ENCODE peak calls at places on chromosomes 13 and 19, in seven cellular contexts. U is activated CD8-positive, alpha-beta memory T cell treated with anti-CD3 and anti-CD28 coated beads, Interleukin-2, amount 10 ng/mL, durations not matched to agents 7 days and 5 days; K is AG09319; S is WTC11; E is nephron progenitor cell; N is non-pigmented ciliary epithelial cell; V is naive thymus-derived CD8-positive, alpha-beta T cell. A is an unnamed sample.

GRCh38 chr13:37134411-37135041 is 29.1 kb upstream of the CSNK1A1L start:
- DNase-seq in S (no peak), E (peak), V (no peak), N (peak), K (no peak), U (no peak), A (peak)

GRCh38 chr13:58655086-58655485 is 1023.5 kb downstream of the PCDH17 start:
- DNase-seq in U (no peak), N (no peak), K (no peak), V (no peak), E (no peak), S (no peak), A (no peak)

GRCh38 chr13:103634066-103634465 is 567.8 kb upstream of the SLC10A2 start:
- DNase-seq in U (no peak), E (no peak), N (no peak), K (no peak), V (no peak), S (no peak), A (no peak)

GRCh38 chr13:50916701-50917184 is 7.2 kb downstream of the RNASEH2B start:
- DNase-seq in K (no peak), U (no peak), E (no peak), N (no peak), S (no peak), V (no peak), A (no peak)

GRCh38 chr13:53683146-53683545 is 654.5 kb downstream of the OLFM4 start:
- DNase-seq in K (no peak), S (no peak), E (no peak), N (no peak), V (no peak), U (no peak), A (no peak)

GRCh38 chr19:47729468-47729798 is 15.9 kb upstream of the NOP53 start:
- DNase-seq in U (no peak), V (no peak), S (peak), E (no peak), K (peak), N (peak), A (peak)

GRCh38 chr19:15195987-15196682 is 4.7 kb downstream of the NOTCH3 start:
- DNase-seq in K (no peak), E (peak), S (peak), U (no peak), V (no peak), N (no peak), A (peak)

GRCh38 chr13:32261567-32261966 is 53.6 kb downstream of the ZAR1L start:
- DNase-seq in U (no peak), S (no peak), E (no peak), K (no peak), V (no peak), N (peak), A (peak)

GRCh38 chr13:75739244-75739868 is 103.2 kb downstream of the LMO7 start:
- DNase-seq in K (no peak), S (no peak), U (no peak), N (no peak), V (no peak), E (no peak), A (peak)

GRCh38 chr13:49253997-49254396 is 6.3 kb downstream of the CDADC1 start:
- DNase-seq in K (no peak), S (no peak), V (no peak), U (no peak), E (no peak), N (no peak), A (no peak)

GRCh38 chr13:48234652-48235099 is 1.7 kb downstream of the ITM2B start:
- DNase-seq in S (no peak), E (no peak), N (no peak), K (no peak), V (no peak), U (no peak), A (no peak)

GRCh38 chr13:27466513-27466912 is 16.1 kb upstream of the MTIF3 start:
- DNase-seq in N (no peak), U (no peak), K (no peak), V (no peak), S (no peak), E (no peak), A (no peak)

GRCh38 chr19:8585894-8586750 is 8.9 kb upstream of the MYO1F start:
- DNase-seq in U (peak), K (no peak), S (peak), E (peak), N (no peak), V (no peak), A (no peak)

GRCh38 chr13:100203696-100204367 is 114.9 kb downstream of the PCCA start:
- DNase-seq in V (no peak), K (no peak), N (peak), E (no peak), S (no peak), U (peak), A (peak)

GRCh38 chr13:85367887-85368286 is 431.3 kb downstream of the SLITRK6 start:
- DNase-seq in V (no peak), U (no peak), E (no peak), N (peak), S (no peak), K (no peak), A (peak)

GRCh38 chr13:64471916-64472315 is 2758.2 kb downstream of the PCDH9 start:
- DNase-seq in V (no peak), N (no peak), U (no peak), S (no peak), E (no peak), K (no peak), A (peak)

GRCh38 chr19:54429176-54429495 is 13.9 kb downstream of the TTYH1 start:
- DNase-seq in U (no peak), S (no peak), V (no peak), E (no peak), K (no peak), N (no peak), A (no peak)

GRCh38 chr19:54792814-54793213 is 10.6 kb upstream of the KIR2DL4 start:
- DNase-seq in U (no peak), V (no peak), S (no peak), N (no peak), E (no peak), K (no peak), A (no peak)

GRCh38 chr19:50510700-50511068 is 307 bp downstream of the JOSD2 start:
- DNase-seq in U (no peak), N (no peak), S (no peak), V (no peak), K (no peak), E (no peak), A (no peak)

GRCh38 chr19:28633223-28634030 is 579.5 kb downstream of the UQCRFS1 start:
- DNase-seq in N (no peak), U (peak), E (peak), V (peak), K (peak), S (peak), A (peak)

GRCh38 chr13:113357529-113357928 is 6.4 kb downstream of the GRTP1 start:
- DNase-seq in E (no peak), N (peak), U (no peak), V (no peak), S (no peak), K (no peak), A (no peak)

GRCh38 chr13:99878921-99879610 is 92.5 kb downstream of the ZIC5 start:
- DNase-seq in N (no peak), S (no peak), V (no peak), U (no peak), K (no peak), E (no peak), A (no peak)